ENCODE peak calls at places on chromosome 13, in seven cellular contexts. J, S, B, R, W, I and Q are unnamed samples.
A peak's percentile ranks its signal among the peaks of the same experiment; 100 is the strongest.

GRCh38 chr13:102870677-102871415 is 25.0 kb downstream of the ERCC5 start:
- DNase-seq in I (peak; percentile 62), R (peak; percentile 63), B (no peak), S (peak; percentile 41), W (peak; percentile 39), J (peak; percentile 73), Q (peak; percentile 22)

GRCh38 chr13:79492313-79492798 is 11.4 kb downstream of the NDFIP2 start:
- DNase-seq in I (no peak), B (no peak), J (peak; percentile 33), S (peak; percentile 32), W (peak; percentile 62), R (peak; percentile 36), Q (no peak)

GRCh38 chr13:76647550-76647949 is 238.7 kb downstream of the KCTD12 start:
- DNase-seq in W (no peak), R (peak; percentile 31), B (no peak), I (no peak), S (no peak), J (peak; percentile 36), Q (no peak)

GRCh38 chr13:30835442-30835841 is 70.6 kb upstream of the MEDAG start:
- DNase-seq in S (no peak), B (no peak), R (no peak), W (no peak), I (no peak), J (peak; percentile 24), Q (no peak)

GRCh38 chr13:44365008-44365407 is 8.6 kb upstream of the SERP2 start:
- DNase-seq in I (no peak), J (peak; percentile 38), S (peak; percentile 80), W (peak; percentile 96), R (peak; percentile 91), B (no peak), Q (no peak)

GRCh38 chr13:25927363-25927762 is 124.5 kb downstream of the SHISA2 start:
- DNase-seq in R (no peak), I (no peak), J (no peak), S (no peak), B (no peak), W (peak; percentile 41), Q (no peak)

GRCh38 chr13:51697181-51697580 is 106.8 kb downstream of the DHRS12 start:
- DNase-seq in R (no peak), B (no peak), I (no peak), S (no peak), W (no peak), J (peak; percentile 61), Q (no peak)

GRCh38 chr13:106129273-106129672 is 406.2 kb downstream of the EFNB2 start:
- DNase-seq in W (peak; percentile 77), S (no peak), R (no peak), J (no peak), B (no peak), I (no peak), Q (no peak)

GRCh38 chr13:44331446-44331845 is 42.2 kb upstream of the SERP2 start:
- DNase-seq in W (no peak), I (no peak), B (no peak), J (peak; percentile 40), S (no peak), R (peak; percentile 49), Q (no peak)

GRCh38 chr13:73215807-73216206 is 157.0 kb downstream of the KLF5 start:
- DNase-seq in B (no peak), S (peak; percentile 76), J (peak; percentile 21), I (no peak), R (peak; percentile 87), W (no peak), Q (no peak)

GRCh38 chr13:73665279-73665678 is 468.9 kb downstream of the KLF12 start:
- DNase-seq in R (no peak), I (no peak), B (no peak), W (no peak), J (no peak), S (no peak), Q (no peak)

GRCh38 chr13:20332361-20333096 is 100.4 kb upstream of the GJB6 start:
- DNase-seq in S (peak; percentile 45), J (peak; percentile 8), W (peak; percentile 74), B (no peak), R (peak; percentile 45), I (no peak), Q (no peak)

GRCh38 chr13:75934889-75935288 is 298.8 kb downstream of the LMO7 start:
- DNase-seq in R (peak; percentile 56), I (no peak), J (peak; percentile 48), B (no peak), S (peak; percentile 4), W (peak; percentile 73), Q (no peak)

GRCh38 chr13:59677966-59678814 is 485.5 kb downstream of the DIAPH3 start:
- DNase-seq in J (peak; percentile 82), B (peak; percentile 15), I (no peak), W (peak; percentile 64), R (peak; percentile 41), S (peak; percentile 25), Q (no peak)

GRCh38 chr13:21671793-21672680 is 1.2 kb downstream of the FGF9 start:
- DNase-seq in S (no peak), R (no peak), B (no peak), I (no peak), W (no peak), J (no peak), Q (no peak)

GRCh38 chr13:27168086-27168485 is 3.5 kb downstream of the USP12 start:
- DNase-seq in I (no peak), W (no peak), J (no peak), S (no peak), B (no peak), R (no peak), Q (no peak)

GRCh38 chr13:60412909-60413616 is 16.0 kb downstream of the TDRD3 start:
- DNase-seq in B (no peak), W (no peak), R (no peak), I (no peak), J (no peak), S (no peak), Q (no peak)

GRCh38 chr13:107351305-107351704 is 783.4 kb upstream of the ARGLU1 start:
- DNase-seq in S (no peak), R (peak; percentile 31), W (no peak), B (no peak), J (no peak), I (no peak), Q (no peak)

GRCh38 chr13:24649685-24650038 is 30.5 kb upstream of the ATP12A start:
- DNase-seq in I (no peak), B (no peak), J (no peak), W (no peak), S (no peak), R (no peak), Q (no peak)

GRCh38 chr13:74131206-74131605 is 3.0 kb downstream of the KLF12 start:
- DNase-seq in J (no peak), W (no peak), S (no peak), B (no peak), R (no peak), I (no peak), Q (no peak)

GRCh38 chr13:111792956-111793355 is 274.0 kb upstream of the SOX1 start:
- DNase-seq in W (no peak), J (no peak), B (no peak), I (peak; percentile 27), R (no peak), S (no peak), Q (no peak)
- TF ChIP-seq CTCF in W (no peak), J (no peak), B (no peak), I (no peak), R (no peak), S (no peak), Q (no peak)

GRCh38 chr13:110274687-110275086 is 32.3 kb downstream of the COL4A1 start:
- DNase-seq in J (no peak), R (no peak), W (peak; percentile 1), B (no peak), S (no peak), I (no peak), Q (no peak)
- TF ChIP-seq CTCF in J (peak; percentile 36), R (no peak), W (peak; percentile 40), B (no peak), S (peak; percentile 18), I (no peak), Q (no peak)

DNA sequence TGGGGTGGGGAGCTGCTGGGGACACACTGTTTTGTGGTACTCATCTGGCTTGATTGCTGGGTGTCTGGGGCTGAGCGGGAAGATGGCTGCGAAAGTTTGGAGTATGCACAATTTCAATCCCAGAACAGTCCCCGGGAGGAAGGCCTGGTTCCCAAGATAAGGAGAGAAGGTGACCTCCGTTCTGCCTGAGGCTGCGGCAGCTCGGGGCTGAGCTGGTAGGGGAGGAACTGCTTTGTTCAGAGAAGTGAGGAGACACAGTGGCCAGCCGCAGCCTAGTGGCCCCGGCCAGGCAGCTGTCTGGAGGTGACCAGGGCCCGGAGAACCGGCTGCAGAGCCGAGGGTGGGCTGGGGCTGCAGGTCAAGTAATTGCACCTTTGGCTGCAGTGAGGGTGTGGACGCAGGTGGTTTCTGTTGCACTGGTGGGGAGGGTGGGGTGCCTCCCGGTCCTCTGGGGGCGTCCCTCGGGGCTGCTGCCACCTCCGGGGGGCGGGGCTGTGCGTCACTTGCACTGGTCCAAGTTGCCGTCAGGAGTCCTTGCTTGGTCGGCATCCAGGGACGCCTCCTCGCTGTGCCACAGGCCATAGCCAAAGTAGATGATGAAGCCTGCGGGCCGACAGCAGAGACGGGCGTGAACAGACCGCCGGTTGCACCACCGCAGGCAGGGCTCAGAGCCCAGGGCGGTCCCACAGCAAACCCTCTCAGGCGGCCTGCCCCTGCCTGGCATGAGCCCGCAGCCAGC is 81.3 kb downstream of the SLC7A1 start:
- DNase-seq in J (no peak), R (no peak), B (no peak), W (no peak), I (no peak), S (no peak), Q (no peak)
- TF ChIP-seq CTCF in J (no peak), R (no peak), B (no peak), W (no peak), I (no peak), S (no peak), Q (no peak)

DNA sequence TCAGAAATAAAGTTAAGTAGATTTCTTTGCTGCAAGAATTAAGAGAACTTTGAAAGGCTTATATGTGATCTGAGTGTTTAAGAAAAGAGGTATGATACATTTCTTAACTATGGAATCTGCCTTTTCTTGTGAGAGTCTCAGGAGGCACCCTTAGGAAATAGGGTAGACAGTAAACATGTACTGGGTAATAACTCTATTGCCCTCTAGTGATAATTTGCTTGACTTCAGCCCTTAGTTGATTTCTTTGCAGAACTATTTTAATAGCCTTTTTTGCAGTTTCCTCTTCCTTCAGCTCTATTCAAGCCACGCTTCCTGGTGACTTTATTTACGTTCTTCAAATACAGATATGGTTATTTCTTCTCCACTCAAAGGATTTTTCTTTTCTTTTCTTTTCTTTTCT is 37.0 kb upstream of the CCNA1 start:
- DNase-seq in J (peak; percentile 81), B (no peak), I (no peak), W (peak; percentile 53), S (peak; percentile 20), R (peak; percentile 53), Q (no peak)
- TF ChIP-seq CTCF in J (peak; percentile 60), B (peak; percentile 7), I (no peak), W (peak; percentile 37), S (peak; percentile 40), R (peak; percentile 51), Q (no peak)